ENCODE peak calls at places on chromosomes 11 and 22, in eight cellular contexts. T, A, P, C, X, W, U and V are unnamed samples.

GRCh38 chr22:38023045-38023444 is 34.2 kb upstream of the PICK1 start:
- DNase-seq in T (no peak), A (no peak), P (no peak), C (no peak), X (no peak), W (no peak), U (no peak), V (no peak)

GRCh38 chr11:110110854-110111253 is 17.7 kb downstream of the ZC3H12C start:
- DNase-seq in T (no peak), A (no peak), P (no peak), C (no peak), X (no peak), W (no peak), U (no peak), V (no peak)

GRCh38 chr11:19472679-19473078 is 231.9 kb upstream of the E2F8 start:
- DNase-seq in T (no peak), A (no peak), P (no peak), C (peak), X (no peak), W (no peak), U (no peak), V (no peak)

GRCh38 chr11:71566081-71566620 is 788 bp downstream of the KRTAP5-10 start:
- DNase-seq in T (no peak), A (no peak), P (no peak), C (no peak), X (no peak), W (no peak), U (no peak), V (peak)

GRCh38 chr11:61125310-61125684 is 23.0 kb downstream of the CD5 start:
- DNase-seq in T (no peak), A (no peak), P (no peak), C (no peak), X (no peak), W (no peak), U (no peak), V (no peak)

GRCh38 chr11:93192163-93192562 is 5.6 kb downstream of the SLC36A4 start:
- DNase-seq in T (no peak), A (no peak), P (no peak), C (no peak), X (no peak), W (no peak), U (no peak), V (no peak)

GRCh38 chr11:58905716-58906547 is 33.4 kb upstream of the GLYATL1 start:
- DNase-seq in T (no peak), A (no peak), P (no peak), C (peak), X (no peak), W (peak), U (peak), V (peak)

GRCh38 chr11:11334607-11335006 is 18.4 kb downstream of the CSNK2A3 start:
- DNase-seq in T (no peak), A (no peak), P (no peak), C (no peak), X (no peak), W (no peak), U (no peak), V (no peak)

GRCh38 chr11:2824851-2825250 is 60.7 kb downstream of the CDKN1C start:
- DNase-seq in T (no peak), A (no peak), P (no peak), C (no peak), X (no peak), W (no peak), U (no peak), V (no peak)

GRCh38 chr11:122192634-122193245 is 76.7 kb upstream of the BLID start:
- DNase-seq in T (no peak), A (no peak), P (no peak), C (no peak), X (no peak), W (no peak), U (peak), V (no peak)

GRCh38 chr11:128488471-128488870 is 98.9 kb downstream of the ETS1 start:
- DNase-seq in T (no peak), A (no peak), P (no peak), C (no peak), X (no peak), W (no peak), U (peak), V (peak)

GRCh38 chr11:12086271-12087074 is 23.9 kb upstream of the MICAL2 start:
- DNase-seq in T (no peak), A (no peak), P (no peak), C (no peak), X (no peak), W (no peak), U (peak), V (peak)

GRCh38 chr11:19441752-19442553 is 201.2 kb upstream of the E2F8 start:
- DNase-seq in T (peak), A (no peak), P (peak), C (peak), X (no peak), W (no peak), U (peak), V (peak)

GRCh38 chr11:131600591-131600990 is 230.2 kb downstream of the NTM start:
- DNase-seq in T (no peak), A (no peak), P (no peak), C (no peak), X (no peak), W (no peak), U (no peak), V (no peak)

GRCh38 chr11:57513911-57514537 is 1.5 kb downstream of the SLC43A1 start:
- DNase-seq in T (no peak), A (no peak), P (peak), C (no peak), X (peak), W (no peak), U (peak), V (peak)

GRCh38 chr11:73271936-73272679 is at the start of gene P2RY6:
- DNase-seq in T (peak), A (no peak), P (no peak), C (peak), X (no peak), W (no peak), U (peak), V (peak)

GRCh38 chr22:28791841-28792490 is 8.4 kb downstream of the XBP1 start:
- DNase-seq in T (no peak), A (no peak), P (no peak), C (no peak), X (no peak), W (no peak), U (no peak), V (no peak)

GRCh38 chr11:69364901-69365300 is 70.9 kb downstream of the MYEOV start:
- DNase-seq in T (no peak), A (no peak), P (no peak), C (peak), X (no peak), W (no peak), U (peak), V (no peak)

GRCh38 chr11:96139692-96140091 is 203.3 kb downstream of the MAML2 start:
- DNase-seq in T (no peak), A (no peak), P (no peak), C (no peak), X (no peak), W (no peak), U (no peak), V (no peak)

GRCh38 chr11:125593113-125593761 is 585 bp downstream of the STT3A start:
- DNase-seq in T (no peak), A (no peak), P (no peak), C (no peak), X (no peak), W (no peak), U (peak), V (peak)